ENCODE peak calls at places on chromosome 13, in nine cellular contexts. R is activated naive CD4-positive, alpha-beta T cell; G is NCI-H1048; B is MCF 10A; N is Peyer's patch; S is gastrocnemius medialis; P is T-cell; X is HS-5; Q is HuH-7.5. H is an unnamed sample.

GRCh38 chr13:56351041-56351440 is 789.7 kb upstream of the PRR20A start:
- DNase-seq in R (no peak), G (no peak), B (peak), N (no peak), S (no peak), P (no peak), X (no peak), Q (no peak), H (no peak)

GRCh38 chr13:50951366-50951765 is 41.8 kb downstream of the RNASEH2B start:
- DNase-seq in R (no peak), G (no peak), B (no peak), N (no peak), S (no peak), P (no peak), X (no peak), Q (no peak), H (no peak)

GRCh38 chr13:44747179-44747578 is 171.0 kb upstream of the TSC22D1 start:
- DNase-seq in R (no peak), G (no peak), B (no peak), N (no peak), S (peak), P (no peak), X (no peak), Q (no peak), H (no peak)

GRCh38 chr13:85223883-85224656 is 575.1 kb downstream of the SLITRK6 start:
- DNase-seq in R (no peak), G (no peak), B (no peak), N (no peak), S (no peak), P (no peak), X (no peak), Q (no peak), H (no peak)

GRCh38 chr13:24606486-24607170 is 73.6 kb upstream of the ATP12A start:
- DNase-seq in R (no peak), G (no peak), B (no peak), N (no peak), S (no peak), P (no peak), X (no peak), Q (no peak), H (no peak)

GRCh38 chr13:113452942-113453901 is at the start of gene ADPRHL1:
- DNase-seq in R (no peak), G (no peak), B (no peak), N (no peak), S (peak), P (no peak), X (no peak), Q (no peak), H (no peak)

GRCh38 chr13:30022256-30022655 is 171.8 kb upstream of the UBL3 start:
- DNase-seq in R (no peak), G (no peak), B (no peak), N (no peak), S (no peak), P (no peak), X (no peak), Q (no peak), H (no peak)

GRCh38 chr13:71860547-71861131 is 6.4 kb downstream of the DACH1 start:
- DNase-seq in R (no peak), G (no peak), B (no peak), N (no peak), S (no peak), P (no peak), X (no peak), Q (no peak), H (no peak)

GRCh38 chr13:51643882-51644281 is 59.6 kb downstream of the WDFY2 start:
- DNase-seq in R (no peak), G (no peak), B (peak), N (no peak), S (no peak), P (no peak), X (no peak), Q (no peak), H (peak)

GRCh38 chr13:95155504-95155903 is 145.7 kb downstream of the ABCC4 start:
- DNase-seq in R (no peak), G (no peak), B (no peak), N (no peak), S (no peak), P (no peak), X (no peak), Q (no peak), H (no peak)

GRCh38 chr13:29605860-29606526 is 10.5 kb upstream of the SLC7A1 start:
- DNase-seq in R (no peak), G (no peak), B (no peak), N (no peak), S (no peak), P (no peak), X (no peak), Q (no peak), H (no peak)

GRCh38 chr13:113997845-113998751 is 24.2 kb upstream of the C13orf46 start:
- DNase-seq in R (no peak), G (no peak), B (peak), N (no peak), S (peak), P (no peak), X (no peak), Q (no peak), H (no peak)

GRCh38 chr13:109941221-109941620 is 154.8 kb upstream of the IRS2 start:
- DNase-seq in R (no peak), G (no peak), B (no peak), N (no peak), S (no peak), P (no peak), X (no peak), Q (no peak), H (no peak)

GRCh38 chr13:98674968-98675528 is 77.4 kb downstream of the SLC15A1 start:
- DNase-seq in R (no peak), G (no peak), B (no peak), N (no peak), S (no peak), P (no peak), X (no peak), Q (no peak), H (no peak)

GRCh38 chr13:44155422-44156293 is 218.0 kb upstream of the SERP2 start:
- DNase-seq in R (no peak), G (no peak), B (no peak), N (no peak), S (peak), P (no peak), X (no peak), Q (no peak), H (no peak)

GRCh38 chr13:50518131-50518530 is 325.4 kb downstream of the DLEU7 start:
- DNase-seq in R (no peak), G (no peak), B (no peak), N (no peak), S (no peak), P (no peak), X (no peak), Q (no peak), H (no peak)

GRCh38 chr13:113862766-113863510 is 938 bp downstream of the GAS6 start:
- DNase-seq in R (no peak), G (no peak), B (peak), N (no peak), S (peak), P (no peak), X (no peak), Q (no peak), H (no peak)

GRCh38 chr13:41465215-41465907 is 8.0 kb downstream of the RGCC start:
- DNase-seq in R (peak), G (no peak), B (peak), N (peak), S (peak), P (peak), X (peak), Q (no peak), H (peak)

GRCh38 chr13:73171242-73171641 is 112.4 kb downstream of the KLF5 start:
- DNase-seq in R (no peak), G (no peak), B (no peak), N (no peak), S (no peak), P (no peak), X (no peak), Q (no peak), H (no peak)

GRCh38 chr13:100234006-100234405 is 145.1 kb downstream of the PCCA start:
- DNase-seq in R (no peak), G (no peak), B (no peak), N (no peak), S (no peak), P (no peak), X (no peak), Q (no peak), H (peak)

GRCh38 chr13:112592647-112593046 is 4.7 kb upstream of the TUBGCP3 start:
- DNase-seq in R (no peak), G (no peak), B (no peak), N (no peak), S (no peak), P (no peak), X (no peak), Q (no peak), H (no peak)

GRCh38 chr13:88601949-88602348 is 930.8 kb downstream of the SLITRK5 start:
- DNase-seq in R (no peak), G (no peak), B (no peak), N (no peak), S (no peak), P (no peak), X (no peak), Q (no peak), H (no peak)

GRCh38 chr13:38899581-38899980 is 91.0 kb downstream of the STOML3 start:
- DNase-seq in R (no peak), G (no peak), B (no peak), N (no peak), S (no peak), P (no peak), X (no peak), Q (no peak), H (no peak)

GRCh38 chr13:79404985-79405384 is 1.1 kb downstream of the RBM26 start:
- DNase-seq in R (no peak), G (no peak), B (peak), N (peak), S (no peak), P (no peak), X (no peak), Q (peak), H (no peak)

GRCh38 chr13:106232680-106233079 is 302.8 kb downstream of the EFNB2 start:
- DNase-seq in R (no peak), G (no peak), B (no peak), N (no peak), S (no peak), P (no peak), X (no peak), Q (no peak), H (no peak)

GRCh38 chr13:56189439-56189838 is 951.3 kb upstream of the PRR20A start:
- DNase-seq in R (no peak), G (no peak), B (peak), N (no peak), S (no peak), P (no peak), X (no peak), Q (no peak), H (no peak)

GRCh38 chr13:28173793-28174192 is 35.4 kb downstream of the PAN3 start:
- DNase-seq in R (no peak), G (no peak), B (peak), N (no peak), S (no peak), P (no peak), X (no peak), Q (no peak), H (no peak)

GRCh38 chr13:39876258-39876657 is 220.8 kb downstream of the COG6 start:
- DNase-seq in R (no peak), G (no peak), B (peak), N (no peak), S (no peak), P (no peak), X (peak), Q (no peak), H (no peak)

GRCh38 chr13:33639158-33639557 is 178.8 kb upstream of the RFC3 start:
- DNase-seq in R (no peak), G (no peak), B (peak), N (no peak), S (peak), P (no peak), X (no peak), Q (no peak), H (no peak)

GRCh38 chr13:80348750-80349149 is 7.8 kb upstream of the SPRY2 start:
- DNase-seq in R (no peak), G (no peak), B (no peak), N (no peak), S (no peak), P (no peak), X (no peak), Q (no peak), H (no peak)

GRCh38 chr13:80462037-80462436 is 121.1 kb upstream of the SPRY2 start:
- DNase-seq in R (no peak), G (no peak), B (no peak), N (no peak), S (no peak), P (no peak), X (no peak), Q (no peak), H (no peak)

GRCh38 chr13:41782086-41782485 is 178.8 kb downstream of the VWA8 start:
- DNase-seq in R (no peak), G (no peak), B (no peak), N (no peak), S (no peak), P (no peak), X (no peak), Q (no peak), H (no peak)

GRCh38 chr13:76848596-76848995 is 37.6 kb downstream of the KCTD12 start:
- DNase-seq in R (no peak), G (no peak), B (peak), N (no peak), S (peak), P (no peak), X (no peak), Q (no peak), H (peak)

GRCh38 chr13:98839826-98840769 is 87.6 kb upstream of the SLC15A1 start:
- DNase-seq in R (no peak), G (peak), B (peak), N (no peak), S (no peak), P (peak), X (no peak), Q (peak), H (peak)